ENCODE peak calls at places on chromosome 7, in four cellular contexts. C, B, G and A are unnamed samples.

GRCh38 chr7:96314402-96315108 is 7.3 kb downstream of the SLC25A13 start:
- DNase-seq in C (no peak), B (no peak), G (no peak), A (no peak)

GRCh38 chr7:84263106-84263505 is 68.5 kb upstream of the SEMA3A start:
- DNase-seq in C (no peak), B (no peak), G (no peak), A (no peak)

GRCh38 chr7:131613909-131614308 is 57.5 kb upstream of the PODXL start:
- DNase-seq in C (no peak), B (no peak), G (no peak), A (no peak)

GRCh38 chr7:129612112-129613015 is 844 bp downstream of the NRF1 start:
- DNase-seq in C (peak; percentile 61), B (peak; percentile 31), G (no peak), A (peak; percentile 71)

GRCh38 chr7:18425873-18426520 is 69.6 kb upstream of the HDAC9 start:
- DNase-seq in C (no peak), B (no peak), G (no peak), A (peak; percentile 49)

GRCh38 chr7:26504417-26504816 is 212.8 kb downstream of the SNX10 start:
- DNase-seq in C (no peak), B (no peak), G (no peak), A (no peak)

GRCh38 chr7:39733881-39734571 is 110.7 kb downstream of the RALA start:
- DNase-seq in C (peak; percentile 64), B (no peak), G (no peak), A (peak; percentile 72)

GRCh38 chr7:6424702-6425072 is 23.1 kb downstream of the DAGLB start:
- DNase-seq in C (no peak), B (no peak), G (no peak), A (no peak)

GRCh38 chr7:83015921-83016320 is 146.8 kb downstream of the PCLO start:
- DNase-seq in C (no peak), B (no peak), G (no peak), A (no peak)

GRCh38 chr7:5699951-5700384 is 81.5 kb downstream of the RNF216 start:
- DNase-seq in C (no peak), B (no peak), G (no peak), A (peak; percentile 88)

GRCh38 chr7:43220250-43220649 is 107.8 kb downstream of the HECW1 start:
- DNase-seq in C (no peak), B (no peak), G (no peak), A (no peak)

GRCh38 chr7:26100940-26101339 is 51.1 kb upstream of the NFE2L3 start:
- DNase-seq in C (no peak), B (no peak), G (no peak), A (peak; percentile 42)

GRCh38 chr7:51069411-51070083 is 247.1 kb downstream of the COBL start:
- DNase-seq in C (no peak), B (no peak), G (no peak), A (no peak)

GRCh38 chr7:1068013-1068412 is 19.9 kb upstream of the GPER1 start:
- DNase-seq in C (no peak), B (no peak), G (no peak), A (no peak)

GRCh38 chr7:98420966-98421612 is 20.2 kb upstream of the BAIAP2L1 start:
- DNase-seq in C (peak; percentile 92), B (peak; percentile 0), G (no peak), A (peak; percentile 91)

GRCh38 chr7:112009081-112009480 is 197.1 kb downstream of the DOCK4 start:
- DNase-seq in C (no peak), B (no peak), G (no peak), A (no peak)